ENCODE peak calls at places on chromosomes 6 and 20, in six cellular contexts. One of them, this sample, is unnamed.

GRCh38 chr6:51660767-51661166 is 426.6 kb downstream of the PKHD1 start:
- DNase-seq in H9: no peak
- DNase-seq in trophoblast cell: no peak
- DNase-seq in neuronal stem cell: no peak
- DNase-seq in mesendoderm: no peak
- DNase-seq in mesenchymal stem cell: no peak
- DNase-seq in this sample: no peak

GRCh38 chr20:31717478-31717946 is 5.2 kb downstream of the BCL2L1 start:
- DNase-seq in neuronal stem cell: no peak
- DNase-seq in mesenchymal stem cell: no peak
- DNase-seq in H9: no peak
- DNase-seq in mesendoderm: no peak
- DNase-seq in trophoblast cell: no peak
- DNase-seq in this sample: no peak

GRCh38 chr20:45432294-45432693 is 16.4 kb downstream of the PIGT start:
- DNase-seq in neuronal stem cell: no peak
- DNase-seq in trophoblast cell: no peak
- DNase-seq in H9: no peak
- DNase-seq in mesenchymal stem cell: no peak
- DNase-seq in mesendoderm: no peak
- DNase-seq in this sample: no peak

GRCh38 chr20:58595167-58595566 is 55.9 kb upstream of the STX16 start:
- DNase-seq in mesenchymal stem cell: no peak
- DNase-seq in mesendoderm: no peak
- DNase-seq in H9: no peak
- DNase-seq in neuronal stem cell: no peak
- DNase-seq in trophoblast cell: no peak
- DNase-seq in this sample: no peak

GRCh38 chr6:40585661-40586269 is 1.4 kb downstream of the LRFN2 start:
- DNase-seq in trophoblast cell: no peak
- DNase-seq in H9: peak; percentile 73
- DNase-seq in neuronal stem cell: peak; percentile 49
- DNase-seq in mesenchymal stem cell: peak; percentile 9
- DNase-seq in mesendoderm: peak; percentile 92
- DNase-seq in this sample: no peak

GRCh38 chr6:17086469-17086868 is 15.4 kb upstream of the STMND1 start:
- DNase-seq in mesendoderm: peak; percentile 68
- DNase-seq in trophoblast cell: peak; percentile 46
- DNase-seq in mesenchymal stem cell: peak; percentile 78
- DNase-seq in neuronal stem cell: no peak
- DNase-seq in H9: peak; percentile 45
- DNase-seq in this sample: peak; percentile 83

GRCh38 chr6:36577298-36577697 is 16.9 kb upstream of the SRSF3 start:
- DNase-seq in mesenchymal stem cell: peak; percentile 52
- DNase-seq in mesendoderm: no peak
- DNase-seq in neuronal stem cell: no peak
- DNase-seq in trophoblast cell: peak; percentile 82
- DNase-seq in H9: no peak
- DNase-seq in this sample: peak; percentile 79

GRCh38 chr6:157033428-157034140 is 256.4 kb downstream of the ARID1B start:
- DNase-seq in mesenchymal stem cell: peak; percentile 49
- DNase-seq in mesendoderm: no peak
- DNase-seq in neuronal stem cell: no peak
- DNase-seq in trophoblast cell: no peak
- DNase-seq in H9: no peak
- DNase-seq in this sample: peak; percentile 30

GRCh38 chr20:33790571-33790970 is 20.6 kb upstream of the CHMP4B start:
- DNase-seq in mesendoderm: no peak
- DNase-seq in H9: no peak
- DNase-seq in mesenchymal stem cell: no peak
- DNase-seq in trophoblast cell: no peak
- DNase-seq in neuronal stem cell: no peak
- DNase-seq in this sample: no peak

GRCh38 chr6:159360306-159360705 is 191.1 kb downstream of the FNDC1 start:
- DNase-seq in mesenchymal stem cell: no peak
- DNase-seq in neuronal stem cell: no peak
- DNase-seq in trophoblast cell: no peak
- DNase-seq in H9: no peak
- DNase-seq in mesendoderm: no peak
- DNase-seq in this sample: no peak

GRCh38 chr6:160952633-160953281 is 38.8 kb upstream of the MAP3K4 start:
- DNase-seq in mesendoderm: peak; percentile 40
- DNase-seq in trophoblast cell: no peak
- DNase-seq in neuronal stem cell: peak; percentile 75
- DNase-seq in mesenchymal stem cell: peak; percentile 14
- DNase-seq in H9: no peak
- DNase-seq in this sample: no peak

GRCh38 chr6:25083784-25084507 is 148.2 kb upstream of the RIPOR2 start:
- DNase-seq in neuronal stem cell: no peak
- DNase-seq in mesendoderm: no peak
- DNase-seq in mesenchymal stem cell: no peak
- DNase-seq in H9: no peak
- DNase-seq in trophoblast cell: no peak
- DNase-seq in this sample: no peak

GRCh38 chr6:170146640-170147039 is 144.2 kb downstream of the DLL1 start:
- DNase-seq in trophoblast cell: no peak
- DNase-seq in neuronal stem cell: no peak
- DNase-seq in mesenchymal stem cell: no peak
- DNase-seq in mesendoderm: no peak
- DNase-seq in H9: no peak
- DNase-seq in this sample: no peak

GRCh38 chr6:170140129-170140528 is 150.7 kb downstream of the DLL1 start:
- DNase-seq in trophoblast cell: no peak
- DNase-seq in neuronal stem cell: no peak
- DNase-seq in mesenchymal stem cell: no peak
- DNase-seq in H9: no peak
- DNase-seq in mesendoderm: no peak
- DNase-seq in this sample: no peak

GRCh38 chr6:170144952-170145587 is 145.8 kb downstream of the DLL1 start:
- DNase-seq in trophoblast cell: no peak
- DNase-seq in mesendoderm: no peak
- DNase-seq in neuronal stem cell: no peak
- DNase-seq in mesenchymal stem cell: no peak
- DNase-seq in H9: no peak
- DNase-seq in this sample: no peak

GRCh38 chr6:170142559-170142958 is 148.3 kb downstream of the DLL1 start:
- DNase-seq in trophoblast cell: no peak
- DNase-seq in neuronal stem cell: no peak
- DNase-seq in mesendoderm: no peak
- DNase-seq in H9: no peak
- DNase-seq in mesenchymal stem cell: no peak
- DNase-seq in this sample: no peak

GRCh38 chr6:170143401-170144150 is 147.3 kb downstream of the DLL1 start:
- DNase-seq in trophoblast cell: no peak
- DNase-seq in H9: no peak
- DNase-seq in mesenchymal stem cell: no peak
- DNase-seq in mesendoderm: no peak
- DNase-seq in neuronal stem cell: no peak
- DNase-seq in this sample: no peak
- H3K23ac ChIP-seq in trophoblast cell: no peak overlapping the region
- H3K23ac ChIP-seq in H9: no peak overlapping the region
- H3K23ac ChIP-seq in mesenchymal stem cell: no peak overlapping the region
- H3K23ac ChIP-seq in mesendoderm: no peak overlapping the region
- H3K23ac ChIP-seq in neuronal stem cell: peak overlapping the region; percentile 40
- H3K23ac ChIP-seq in this sample: no peak overlapping the region

GRCh38 chr20:40336034-40336433 is 353.0 kb downstream of the MAFB start:
- DNase-seq in trophoblast cell: no peak
- DNase-seq in mesenchymal stem cell: no peak
- DNase-seq in H9: no peak
- DNase-seq in mesendoderm: no peak
- DNase-seq in neuronal stem cell: no peak
- DNase-seq in this sample: no peak

GRCh38 chr20:40336530-40336929 is 352.5 kb downstream of the MAFB start:
- DNase-seq in mesendoderm: no peak
- DNase-seq in trophoblast cell: no peak
- DNase-seq in H9: no peak
- DNase-seq in mesenchymal stem cell: no peak
- DNase-seq in neuronal stem cell: no peak
- DNase-seq in this sample: no peak

GRCh38 chr20:40335437-40335836 is 353.6 kb downstream of the MAFB start:
- DNase-seq in mesenchymal stem cell: no peak
- DNase-seq in H9: no peak
- DNase-seq in neuronal stem cell: no peak
- DNase-seq in trophoblast cell: no peak
- DNase-seq in mesendoderm: no peak
- DNase-seq in this sample: no peak

GRCh38 chr20:40343390-40343789 is 345.6 kb downstream of the MAFB start:
- DNase-seq in mesenchymal stem cell: no peak
- DNase-seq in H9: no peak
- DNase-seq in neuronal stem cell: no peak
- DNase-seq in trophoblast cell: no peak
- DNase-seq in mesendoderm: no peak
- DNase-seq in this sample: no peak

GRCh38 chr20:40339661-40340449 is 349.2 kb downstream of the MAFB start:
- DNase-seq in neuronal stem cell: no peak
- DNase-seq in mesenchymal stem cell: peak; percentile 3
- DNase-seq in mesendoderm: no peak
- DNase-seq in H9: no peak
- DNase-seq in trophoblast cell: no peak
- DNase-seq in this sample: no peak
- H3K23ac ChIP-seq in neuronal stem cell: no peak overlapping the region
- H3K23ac ChIP-seq in mesenchymal stem cell: no peak overlapping the region
- H3K23ac ChIP-seq in mesendoderm: no peak overlapping the region
- H3K23ac ChIP-seq in H9: no peak overlapping the region
- H3K23ac ChIP-seq in trophoblast cell: no peak overlapping the region
- H3K23ac ChIP-seq in this sample: no peak overlapping the region

GRCh38 chr6:32970413-32971244 is 2.2 kb downstream of the BRD2 start:
- DNase-seq in mesendoderm: peak; percentile 96
- DNase-seq in neuronal stem cell: peak; percentile 70
- DNase-seq in H9: peak; percentile 80
- DNase-seq in mesenchymal stem cell: peak; percentile 93
- DNase-seq in trophoblast cell: peak; percentile 73
- DNase-seq in this sample: peak; percentile 90

GRCh38 chr6:32969685-32970412 is 1.5 kb downstream of the BRD2 start:
- DNase-seq in neuronal stem cell: peak; percentile 86
- DNase-seq in trophoblast cell: peak; percentile 73
- DNase-seq in mesenchymal stem cell: peak; percentile 95
- DNase-seq in H9: peak; percentile 81
- DNase-seq in mesendoderm: peak; percentile 97
- DNase-seq in this sample: peak; percentile 97

GRCh38 chr6:32967151-32968091 is 973 bp upstream of the BRD2 start:
- DNase-seq in neuronal stem cell: no peak
- DNase-seq in trophoblast cell: no peak
- DNase-seq in mesenchymal stem cell: peak; percentile 67
- DNase-seq in mesendoderm: peak; percentile 94
- DNase-seq in H9: peak; percentile 65
- DNase-seq in this sample: peak; percentile 49

GRCh38 chr6:32968093-32968769 is at the start of gene BRD2:
- DNase-seq in H9: peak; percentile 98
- DNase-seq in mesendoderm: peak; percentile 98
- DNase-seq in neuronal stem cell: peak; percentile 97
- DNase-seq in mesenchymal stem cell: peak; percentile 97
- DNase-seq in trophoblast cell: peak; percentile 97
- DNase-seq in this sample: peak; percentile 95

DNA sequence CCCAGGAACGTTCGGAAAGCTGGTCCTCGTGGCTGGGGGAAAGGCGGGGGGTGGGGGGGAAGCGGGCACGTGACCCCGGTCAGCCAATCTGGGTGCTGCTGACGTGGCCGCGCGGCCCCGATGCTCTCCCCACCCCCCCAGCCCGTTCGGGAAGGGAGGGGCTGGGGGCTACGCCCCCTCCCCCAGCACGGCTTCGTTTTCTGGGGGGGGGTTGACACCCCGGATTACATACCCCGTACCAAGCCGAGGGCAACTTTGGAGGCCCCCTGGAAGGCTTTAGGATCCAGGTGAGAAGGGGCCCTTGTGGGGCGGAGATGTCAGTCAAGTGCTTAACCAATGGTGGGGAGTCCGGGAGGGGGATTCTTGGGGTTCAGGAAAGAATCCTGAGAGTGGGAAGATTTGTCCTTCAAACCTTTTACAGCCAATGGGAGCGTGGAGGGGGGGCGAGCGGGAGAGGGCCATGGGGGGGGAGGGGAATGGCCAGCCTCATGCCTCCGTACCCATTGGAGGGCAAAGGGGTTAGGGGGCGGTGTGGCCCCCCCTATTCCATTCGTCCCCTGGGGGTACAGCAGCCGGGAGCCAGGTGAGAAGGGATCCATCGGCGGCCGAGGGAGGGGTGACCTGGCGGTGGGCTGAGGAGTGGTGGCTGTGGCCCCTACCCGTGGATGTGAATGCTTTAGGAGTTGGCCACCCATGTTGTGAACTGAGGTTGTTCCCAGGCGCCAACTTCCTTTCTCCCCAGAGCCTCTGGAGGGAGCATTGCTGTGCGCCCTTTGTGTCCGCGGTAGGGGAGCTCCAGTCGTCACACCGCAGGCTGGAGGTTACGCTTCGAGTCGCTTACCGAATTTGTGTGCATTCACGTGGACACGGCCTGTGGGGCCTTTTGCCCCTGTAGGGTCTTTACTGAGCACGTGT is 633 bp downstream of the BRD2 start:
- DNase-seq in neuronal stem cell: peak; percentile 87
- DNase-seq in mesenchymal stem cell: peak; percentile 93
- DNase-seq in H9: peak; percentile 92
- DNase-seq in mesendoderm: peak; percentile 95
- DNase-seq in trophoblast cell: peak; percentile 77
- DNase-seq in this sample: peak; percentile 77
- H3K23ac ChIP-seq in neuronal stem cell: peak overlapping the region; percentile 98
- H3K23ac ChIP-seq in mesenchymal stem cell: peak overlapping the region; percentile 81
- H3K23ac ChIP-seq in H9: peak overlapping the region; percentile 9
- H3K23ac ChIP-seq in mesendoderm: peak overlapping the region; percentile 10
- H3K23ac ChIP-seq in trophoblast cell: no peak overlapping the region
- H3K23ac ChIP-seq in this sample: peak overlapping the region; percentile 100

GRCh38 chr6:129248976-129249375 is 366.0 kb downstream of the LAMA2 start:
- DNase-seq in H9: no peak
- DNase-seq in mesendoderm: no peak
- DNase-seq in trophoblast cell: no peak
- DNase-seq in mesenchymal stem cell: no peak
- DNase-seq in neuronal stem cell: no peak
- DNase-seq in this sample: no peak
- H3K23ac ChIP-seq in H9: no peak overlapping the region
- H3K23ac ChIP-seq in mesendoderm: no peak overlapping the region
- H3K23ac ChIP-seq in trophoblast cell: no peak overlapping the region
- H3K23ac ChIP-seq in mesenchymal stem cell: no peak overlapping the region
- H3K23ac ChIP-seq in neuronal stem cell: no peak overlapping the region
- H3K23ac ChIP-seq in this sample: no peak overlapping the region

GRCh38 chr6:63661769-63662168 is 26.2 kb downstream of the PHF3 start:
- DNase-seq in trophoblast cell: no peak
- DNase-seq in H9: no peak
- DNase-seq in mesendoderm: no peak
- DNase-seq in neuronal stem cell: no peak
- DNase-seq in mesenchymal stem cell: no peak
- DNase-seq in this sample: no peak

GRCh38 chr6:63663882-63664281 is 28.3 kb downstream of the PHF3 start:
- DNase-seq in mesenchymal stem cell: no peak
- DNase-seq in trophoblast cell: no peak
- DNase-seq in mesendoderm: no peak
- DNase-seq in H9: no peak
- DNase-seq in neuronal stem cell: no peak
- DNase-seq in this sample: no peak

GRCh38 chr6:63663147-63663877 is 27.7 kb downstream of the PHF3 start:
- DNase-seq in mesendoderm: no peak
- DNase-seq in trophoblast cell: no peak
- DNase-seq in neuronal stem cell: no peak
- DNase-seq in H9: no peak
- DNase-seq in mesenchymal stem cell: peak; percentile 68
- DNase-seq in this sample: peak; percentile 85

GRCh38 chr6:63660737-63661136 is 25.1 kb downstream of the PHF3 start:
- DNase-seq in neuronal stem cell: no peak
- DNase-seq in trophoblast cell: no peak
- DNase-seq in mesenchymal stem cell: no peak
- DNase-seq in H9: no peak
- DNase-seq in mesendoderm: peak; percentile 47
- DNase-seq in this sample: no peak
- H3K23ac ChIP-seq in neuronal stem cell: no peak overlapping the region
- H3K23ac ChIP-seq in trophoblast cell: peak overlapping the region; percentile 7
- H3K23ac ChIP-seq in mesenchymal stem cell: no peak overlapping the region
- H3K23ac ChIP-seq in H9: no peak overlapping the region
- H3K23ac ChIP-seq in mesendoderm: no peak overlapping the region
- H3K23ac ChIP-seq in this sample: no peak overlapping the region